ENCODE peak calls at places on chromosome X, in eight cellular contexts. One of them, this sample, is unnamed. For H3K4me1, the result is how much of the 10 kb centered on the place peaks cover.

GRCh38 chrX:132488092-132488749 is 617 bp downstream of the MBNL3 start:
- DNase-seq in CD8-positive, alpha-beta T cell: peak
- DNase-seq in heart right ventricle: peak
- DNase-seq in endodermal cell: no peak
- DNase-seq in uterus: no peak
- DNase-seq in IMR-90: peak
- DNase-seq in aorta: no peak
- DNase-seq in cardiac muscle cell: peak
- DNase-seq in this sample: peak

GRCh38 chrX:141936080-141936479 is 32.4 kb downstream of the MAGEC1 start:
- DNase-seq in IMR-90: no peak
- DNase-seq in aorta: no peak
- DNase-seq in endodermal cell: no peak
- DNase-seq in CD8-positive, alpha-beta T cell: no peak
- DNase-seq in uterus: no peak
- DNase-seq in cardiac muscle cell: peak
- DNase-seq in heart right ventricle: no peak
- DNase-seq in this sample: no peak

GRCh38 chrX:70092247-70092646 is 30.0 kb downstream of the OTUD6A start:
- DNase-seq in aorta: no peak
- DNase-seq in cardiac muscle cell: no peak
- DNase-seq in endodermal cell: no peak
- DNase-seq in IMR-90: no peak
- DNase-seq in uterus: no peak
- DNase-seq in CD8-positive, alpha-beta T cell: no peak
- DNase-seq in heart right ventricle: no peak
- DNase-seq in this sample: no peak

GRCh38 chrX:56788717-56789122 is 59.7 kb downstream of the NBDY start:
- DNase-seq in CD8-positive, alpha-beta T cell: no peak
- DNase-seq in uterus: peak
- DNase-seq in aorta: no peak
- DNase-seq in heart right ventricle: no peak
- DNase-seq in IMR-90: peak
- DNase-seq in endodermal cell: no peak
- DNase-seq in cardiac muscle cell: peak
- DNase-seq in this sample: no peak

GRCh38 chrX:119238557-119238956 is 2.5 kb downstream of the PGRMC1 start:
- DNase-seq in IMR-90: peak
- DNase-seq in heart right ventricle: no peak
- DNase-seq in CD8-positive, alpha-beta T cell: no peak
- DNase-seq in cardiac muscle cell: peak
- DNase-seq in aorta: no peak
- DNase-seq in uterus: no peak
- DNase-seq in endodermal cell: no peak
- DNase-seq in this sample: no peak

GRCh38 chrX:107674480-107675364 is 46.4 kb downstream of the PRPS1 start:
- DNase-seq in aorta: peak
- DNase-seq in IMR-90: no peak
- DNase-seq in CD8-positive, alpha-beta T cell: peak
- DNase-seq in uterus: peak
- DNase-seq in endodermal cell: peak
- DNase-seq in heart right ventricle: peak
- DNase-seq in cardiac muscle cell: peak
- DNase-seq in this sample: no peak

GRCh38 chrX:68831405-68832100 is 2.7 kb downstream of the EFNB1 start:
- DNase-seq in cardiac muscle cell: no peak
- DNase-seq in heart right ventricle: no peak
- DNase-seq in aorta: no peak
- DNase-seq in uterus: peak
- DNase-seq in CD8-positive, alpha-beta T cell: no peak
- DNase-seq in IMR-90: peak
- DNase-seq in endodermal cell: peak
- DNase-seq in this sample: no peak

GRCh38 chrX:30643313-30643821 is 9.9 kb upstream of the GK start:
- DNase-seq in cardiac muscle cell: peak
- DNase-seq in heart right ventricle: no peak
- DNase-seq in uterus: no peak
- DNase-seq in aorta: no peak
- DNase-seq in IMR-90: peak
- DNase-seq in CD8-positive, alpha-beta T cell: no peak
- DNase-seq in endodermal cell: no peak
- DNase-seq in this sample: no peak

GRCh38 chrX:117969337-117969736 is 147.3 kb downstream of the KLHL13 start:
- DNase-seq in CD8-positive, alpha-beta T cell: no peak
- DNase-seq in heart right ventricle: no peak
- DNase-seq in aorta: no peak
- DNase-seq in uterus: no peak
- DNase-seq in cardiac muscle cell: no peak
- DNase-seq in IMR-90: no peak
- DNase-seq in endodermal cell: no peak
- DNase-seq in this sample: no peak

GRCh38 chrX:23331701-23332100 is 2.9 kb upstream of the PTCHD1 start:
- DNase-seq in endodermal cell: no peak
- DNase-seq in cardiac muscle cell: no peak
- DNase-seq in heart right ventricle: no peak
- DNase-seq in IMR-90: no peak
- DNase-seq in uterus: no peak
- DNase-seq in CD8-positive, alpha-beta T cell: no peak
- DNase-seq in aorta: no peak
- DNase-seq in this sample: no peak

GRCh38 chrX:23334536-23334870 is at the start of gene PTCHD1:
- DNase-seq in heart right ventricle: no peak
- DNase-seq in endodermal cell: no peak
- DNase-seq in uterus: no peak
- DNase-seq in aorta: no peak
- DNase-seq in IMR-90: no peak
- DNase-seq in CD8-positive, alpha-beta T cell: no peak
- DNase-seq in cardiac muscle cell: no peak
- DNase-seq in this sample: no peak

GRCh38 chrX:23333842-23334535 is 660 bp upstream of the PTCHD1 start:
- DNase-seq in cardiac muscle cell: no peak
- DNase-seq in endodermal cell: peak
- DNase-seq in aorta: no peak
- DNase-seq in IMR-90: no peak
- DNase-seq in CD8-positive, alpha-beta T cell: no peak
- DNase-seq in uterus: no peak
- DNase-seq in heart right ventricle: no peak
- DNase-seq in this sample: no peak

GRCh38 chrX:23332888-23333821 is 1.5 kb upstream of the PTCHD1 start:
- DNase-seq in aorta: no peak
- DNase-seq in uterus: no peak
- DNase-seq in cardiac muscle cell: no peak
- DNase-seq in endodermal cell: peak
- DNase-seq in CD8-positive, alpha-beta T cell: no peak
- DNase-seq in IMR-90: no peak
- DNase-seq in heart right ventricle: no peak
- DNase-seq in this sample: no peak

DNA sequence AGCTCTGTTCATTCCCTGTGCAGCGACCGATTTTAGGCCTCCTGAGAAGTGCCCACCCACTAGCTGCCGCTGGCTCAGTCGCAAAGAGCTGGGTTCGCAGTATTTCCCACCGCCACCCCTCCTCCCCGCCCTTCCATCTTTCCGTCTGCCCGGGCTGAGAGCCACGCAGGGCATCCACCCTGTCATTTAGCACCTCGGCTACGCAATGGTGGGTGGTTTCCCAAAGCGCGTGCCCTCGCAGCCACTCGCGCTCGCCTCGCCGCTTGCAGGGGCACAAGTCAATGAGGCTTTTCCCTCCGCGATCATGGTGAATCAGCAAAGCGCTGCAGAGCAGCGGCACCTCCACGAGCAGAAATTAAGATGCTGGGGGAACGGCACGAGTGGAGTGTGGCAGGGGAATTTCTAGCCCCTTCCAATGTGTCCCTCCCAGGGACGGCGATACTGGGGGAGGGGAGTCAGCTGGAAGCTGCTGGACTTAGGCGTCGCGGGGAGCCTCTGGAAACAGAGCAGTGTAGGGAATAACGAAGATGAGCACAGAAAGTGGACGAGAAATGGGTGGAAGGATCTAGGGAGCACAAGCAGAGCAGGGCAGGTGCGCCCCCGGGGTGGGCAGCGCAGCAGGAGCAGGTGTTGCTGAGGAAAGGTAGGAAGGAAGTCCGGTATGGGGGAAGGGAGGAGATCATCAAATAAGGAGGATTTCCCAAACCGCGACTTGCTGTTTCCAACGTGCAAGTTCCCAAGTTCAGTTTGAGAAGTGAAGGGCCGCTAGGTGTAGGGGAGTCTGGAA is 2.4 kb upstream of the PTCHD1 start:
- DNase-seq in aorta: no peak
- DNase-seq in heart right ventricle: no peak
- DNase-seq in endodermal cell: peak
- DNase-seq in IMR-90: no peak
- DNase-seq in uterus: no peak
- DNase-seq in cardiac muscle cell: no peak
- DNase-seq in CD8-positive, alpha-beta T cell: no peak
- DNase-seq in this sample: no peak
- H3K4me3 ChIP-seq in aorta: peak
- H3K4me3 ChIP-seq in heart right ventricle: no peak
- H3K4me3 ChIP-seq in endodermal cell: peak
- H3K4me3 ChIP-seq in IMR-90: no peak
- H3K4me3 ChIP-seq in uterus: peak
- H3K4me3 ChIP-seq in cardiac muscle cell: peak
- H3K4me3 ChIP-seq in CD8-positive, alpha-beta T cell: no peak
- H3K4me3 ChIP-seq in this sample: no peak

DNA sequence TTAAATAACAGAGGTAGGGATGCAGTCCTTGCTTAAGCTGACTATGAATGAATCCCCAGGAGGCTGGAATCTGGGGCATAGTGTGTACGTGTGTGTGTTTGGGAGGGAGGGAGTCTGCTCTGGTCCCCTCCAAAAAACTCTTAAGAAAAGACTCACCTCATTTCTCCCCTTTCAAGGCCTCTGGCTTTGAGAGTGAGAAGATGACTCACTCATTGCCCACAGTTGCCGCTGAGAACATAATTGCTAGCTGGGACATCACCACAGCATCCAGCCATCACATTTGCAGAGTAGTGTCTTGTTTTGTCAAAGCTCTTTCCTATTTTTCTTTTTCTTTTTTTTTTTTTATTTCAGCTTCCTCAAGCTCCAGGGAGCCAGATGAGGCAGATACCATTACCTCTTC is 61.7 kb upstream of the LAS1L start:
- DNase-seq in CD8-positive, alpha-beta T cell: peak
- DNase-seq in aorta: no peak
- DNase-seq in endodermal cell: no peak
- DNase-seq in uterus: no peak
- DNase-seq in cardiac muscle cell: peak
- DNase-seq in IMR-90: peak
- DNase-seq in heart right ventricle: no peak
- DNase-seq in this sample: peak
- H3K4me1 ChIP-seq in CD8-positive, alpha-beta T cell: half or more
- H3K4me1 ChIP-seq in aorta: under half
- H3K4me1 ChIP-seq in endodermal cell: under half
- H3K4me1 ChIP-seq in uterus: under half
- H3K4me1 ChIP-seq in cardiac muscle cell: under half
- H3K4me1 ChIP-seq in IMR-90: under half
- H3K4me1 ChIP-seq in heart right ventricle: under half
- H3K4me1 ChIP-seq in this sample: half or more

GRCh38 chrX:137568741-137569469 is 3.0 kb downstream of the ZIC3 start:
- DNase-seq in uterus: no peak
- DNase-seq in aorta: no peak
- DNase-seq in endodermal cell: peak
- DNase-seq in cardiac muscle cell: no peak
- DNase-seq in CD8-positive, alpha-beta T cell: no peak
- DNase-seq in heart right ventricle: no peak
- DNase-seq in IMR-90: no peak
- DNase-seq in this sample: no peak
- H3K4me3 ChIP-seq in uterus: no peak
- H3K4me3 ChIP-seq in aorta: no peak
- H3K4me3 ChIP-seq in endodermal cell: peak
- H3K4me3 ChIP-seq in cardiac muscle cell: peak
- H3K4me3 ChIP-seq in CD8-positive, alpha-beta T cell: no peak
- H3K4me3 ChIP-seq in heart right ventricle: no peak
- H3K4me3 ChIP-seq in IMR-90: no peak
- H3K4me3 ChIP-seq in this sample: no peak

GRCh38 chrX:42804524-42804923 is 26.6 kb upstream of the PPP1R2C start:
- DNase-seq in heart right ventricle: no peak
- DNase-seq in cardiac muscle cell: no peak
- DNase-seq in endodermal cell: no peak
- DNase-seq in aorta: no peak
- DNase-seq in CD8-positive, alpha-beta T cell: no peak
- DNase-seq in IMR-90: no peak
- DNase-seq in uterus: no peak
- DNase-seq in this sample: no peak

GRCh38 chrX:42803320-42803719 is 25.4 kb upstream of the PPP1R2C start:
- DNase-seq in heart right ventricle: no peak
- DNase-seq in aorta: no peak
- DNase-seq in uterus: no peak
- DNase-seq in CD8-positive, alpha-beta T cell: no peak
- DNase-seq in cardiac muscle cell: no peak
- DNase-seq in IMR-90: peak
- DNase-seq in endodermal cell: no peak
- DNase-seq in this sample: no peak

GRCh38 chrX:42809569-42809968 is 31.6 kb upstream of the PPP1R2C start:
- DNase-seq in heart right ventricle: no peak
- DNase-seq in uterus: no peak
- DNase-seq in IMR-90: no peak
- DNase-seq in CD8-positive, alpha-beta T cell: no peak
- DNase-seq in cardiac muscle cell: no peak
- DNase-seq in endodermal cell: no peak
- DNase-seq in aorta: no peak
- DNase-seq in this sample: no peak

DNA sequence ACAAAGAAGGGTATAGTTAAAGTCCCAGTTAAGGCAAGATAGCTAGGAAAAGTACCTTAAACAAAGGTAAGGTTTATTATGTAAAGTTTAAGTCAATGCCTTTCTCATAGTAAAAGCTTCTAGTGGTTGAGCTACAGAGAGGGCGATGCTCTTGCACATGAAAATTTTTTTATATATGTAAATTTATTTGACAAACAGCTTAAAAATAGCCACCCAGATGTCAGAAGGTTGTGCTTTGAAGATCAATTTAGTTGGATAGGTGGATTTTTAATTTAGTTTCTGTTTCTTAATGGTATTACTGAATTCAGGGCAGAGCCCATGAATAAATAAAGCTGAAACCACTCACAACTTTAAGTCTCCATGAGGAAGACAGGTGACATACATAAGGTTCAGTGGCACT is 29.4 kb upstream of the PPP1R2C start:
- DNase-seq in IMR-90: no peak
- DNase-seq in aorta: no peak
- DNase-seq in endodermal cell: no peak
- DNase-seq in CD8-positive, alpha-beta T cell: no peak
- DNase-seq in cardiac muscle cell: no peak
- DNase-seq in uterus: no peak
- DNase-seq in heart right ventricle: no peak
- DNase-seq in this sample: no peak
- H3K4me1 ChIP-seq in IMR-90: under half
- H3K4me1 ChIP-seq in aorta: under half
- H3K4me1 ChIP-seq in endodermal cell: under half
- H3K4me1 ChIP-seq in CD8-positive, alpha-beta T cell: under half
- H3K4me1 ChIP-seq in cardiac muscle cell: under half
- H3K4me1 ChIP-seq in uterus: under half
- H3K4me1 ChIP-seq in heart right ventricle: under half
- H3K4me1 ChIP-seq in this sample: under half

GRCh38 chrX:19705196-19705769 is 182.1 kb downstream of the SH3KBP1 start:
- DNase-seq in aorta: no peak
- DNase-seq in IMR-90: no peak
- DNase-seq in cardiac muscle cell: no peak
- DNase-seq in uterus: no peak
- DNase-seq in heart right ventricle: no peak
- DNase-seq in endodermal cell: no peak
- DNase-seq in CD8-positive, alpha-beta T cell: no peak
- DNase-seq in this sample: no peak
- H3K4me3 ChIP-seq in aorta: no peak
- H3K4me3 ChIP-seq in IMR-90: no peak
- H3K4me3 ChIP-seq in cardiac muscle cell: no peak
- H3K4me3 ChIP-seq in uterus: no peak
- H3K4me3 ChIP-seq in heart right ventricle: no peak
- H3K4me3 ChIP-seq in endodermal cell: no peak
- H3K4me3 ChIP-seq in CD8-positive, alpha-beta T cell: no peak
- H3K4me3 ChIP-seq in this sample: no peak

GRCh38 chrX:130401415-130402210 is at the start of gene RBMX2:
- DNase-seq in uterus: peak
- DNase-seq in CD8-positive, alpha-beta T cell: peak
- DNase-seq in cardiac muscle cell: peak
- DNase-seq in endodermal cell: peak
- DNase-seq in IMR-90: peak
- DNase-seq in aorta: peak
- DNase-seq in heart right ventricle: peak
- DNase-seq in this sample: peak
- H3K4me1 ChIP-seq in uterus: under half
- H3K4me1 ChIP-seq in CD8-positive, alpha-beta T cell: under half
- H3K4me1 ChIP-seq in cardiac muscle cell: under half
- H3K4me1 ChIP-seq in endodermal cell: under half
- H3K4me1 ChIP-seq in IMR-90: under half
- H3K4me1 ChIP-seq in aorta: under half
- H3K4me1 ChIP-seq in heart right ventricle: under half
- H3K4me1 ChIP-seq in this sample: under half

This sample was measured in CD8-positive, alpha-beta memory T cell.